ENCODE peak calls at places on chromosomes 6 and 20, in six cellular contexts. X, F, I, Z, M and L are unnamed samples.

GRCh38 chr6:159951772-159952171 is 17.1 kb upstream of the IGF2R start:
- DNase-seq in Z (no peak), X (no peak), I (no peak), F (no peak), M (no peak), L (no peak)

GRCh38 chr6:56046576-56046975 is 171.2 kb upstream of the BMP5 start:
- DNase-seq in M (peak), Z (peak), I (no peak), X (no peak), F (peak), L (peak)

GRCh38 chr20:50130995-50131394 is 18.0 kb upstream of the UBE2V1 start:
- DNase-seq in Z (no peak), X (no peak), F (no peak), I (no peak), M (no peak), L (no peak)

GRCh38 chr6:90940812-90941481 is 354.1 kb upstream of the MAP3K7 start:
- DNase-seq in F (no peak), I (no peak), X (no peak), Z (peak), M (peak), L (peak)

GRCh38 chr6:39999006-39999867 is 65.0 kb upstream of the MOCS1 start:
- DNase-seq in F (no peak), Z (no peak), M (no peak), I (no peak), X (no peak), L (no peak)

GRCh38 chr6:168619560-168620314 is 178.8 kb downstream of the SMOC2 start:
- DNase-seq in M (no peak), F (no peak), X (no peak), I (no peak), Z (no peak), L (no peak)

GRCh38 chr20:47365023-47365764 is 8.7 kb upstream of the ZMYND8 start:
- DNase-seq in Z (no peak), I (no peak), F (no peak), X (no peak), M (no peak), L (no peak)

GRCh38 chr6:40585661-40586269 is 1.4 kb downstream of the LRFN2 start:
- DNase-seq in Z (no peak), F (no peak), M (no peak), I (no peak), X (no peak), L (no peak)

GRCh38 chr20:40763646-40764295 is 74.7 kb upstream of the MAFB start:
- DNase-seq in F (no peak), Z (no peak), I (no peak), M (no peak), X (no peak), L (no peak)

GRCh38 chr6:24927234-24927955 is 8.4 kb downstream of the RIPOR2 start:
- DNase-seq in Z (no peak), M (no peak), X (no peak), F (no peak), I (no peak), L (no peak)

GRCh38 chr6:106119526-106119925 is 33.4 kb downstream of the PRDM1 start:
- DNase-seq in M (no peak), Z (no peak), F (no peak), X (no peak), I (no peak), L (peak)

GRCh38 chr6:18384621-18385020 is 2.5 kb upstream of the RNF144B start:
- DNase-seq in F (no peak), M (no peak), I (no peak), X (no peak), Z (no peak), L (no peak)

GRCh38 chr20:57748601-57749130 is 38.9 kb upstream of the PMEPA1 start:
- DNase-seq in M (peak), Z (peak), X (peak), F (peak), I (peak), L (peak)

GRCh38 chr6:119865466-119866350 is 516.1 kb upstream of the MAN1A1 start:
- DNase-seq in M (peak), I (no peak), Z (no peak), X (no peak), F (no peak), L (peak)

GRCh38 chr6:28489366-28490190 is 26.0 kb downstream of the GPX6 start:
- DNase-seq in F (no peak), X (peak), I (no peak), Z (peak), M (peak), L (no peak)

GRCh38 chr6:13485923-13486557 is 1.4 kb downstream of the GFOD1 start:
- DNase-seq in I (no peak), M (peak), Z (peak), X (peak), F (peak), L (peak)